ENCODE peak calls at places on chromosome 20, in five cellular contexts. One of them, this sample, is unnamed.

GRCh38 chr20:4932061-4932460 is 69.2 kb downstream of the SLC23A2 start:
- DNase-seq in endothelial cell: no peak
- DNase-seq in heart right ventricle: no peak
- DNase-seq in lung: no peak
- DNase-seq in A549: no peak
- DNase-seq in this sample: no peak

GRCh38 chr20:19789009-19789408 is 31.0 kb downstream of the RIN2 start:
- DNase-seq in endothelial cell: no peak
- DNase-seq in heart right ventricle: no peak
- DNase-seq in lung: no peak
- DNase-seq in A549: no peak
- DNase-seq in this sample: no peak

GRCh38 chr20:48065833-48066232 is 280.6 kb upstream of the SULF2 start:
- DNase-seq in endothelial cell: no peak
- DNase-seq in heart right ventricle: no peak
- DNase-seq in lung: no peak
- DNase-seq in A549: no peak
- DNase-seq in this sample: no peak

GRCh38 chr20:10448270-10449156 is 13.4 kb downstream of the SLX4IP start:
- DNase-seq in endothelial cell: no peak
- DNase-seq in heart right ventricle: no peak
- DNase-seq in lung: no peak
- DNase-seq in A549: no peak
- DNase-seq in this sample: no peak

GRCh38 chr20:17786221-17786718 is 86.5 kb downstream of the BANF2 start:
- DNase-seq in endothelial cell: no peak
- DNase-seq in heart right ventricle: no peak
- DNase-seq in lung: no peak
- DNase-seq in A549: no peak
- DNase-seq in this sample: peak

GRCh38 chr20:48826883-48827771 is 672 bp downstream of the PREX1 start:
- DNase-seq in endothelial cell: peak
- DNase-seq in heart right ventricle: no peak
- DNase-seq in lung: no peak
- DNase-seq in A549: no peak
- DNase-seq in this sample: no peak

GRCh38 chr20:41334452-41335421 is 5.9 kb upstream of the LPIN3 start:
- DNase-seq in endothelial cell: no peak
- DNase-seq in heart right ventricle: no peak
- DNase-seq in lung: no peak
- DNase-seq in A549: no peak
- DNase-seq in this sample: no peak

GRCh38 chr20:13788167-13788834 is 3.5 kb downstream of the NDUFAF5 start:
- DNase-seq in endothelial cell: peak
- DNase-seq in heart right ventricle: no peak
- DNase-seq in lung: no peak
- DNase-seq in A549: peak
- DNase-seq in this sample: no peak

GRCh38 chr20:41408986-41409385 is 42.4 kb upstream of the EMILIN3 start:
- DNase-seq in endothelial cell: no peak
- DNase-seq in heart right ventricle: no peak
- DNase-seq in lung: no peak
- DNase-seq in A549: no peak
- DNase-seq in this sample: no peak

GRCh38 chr20:16846011-16846410 is 97.9 kb downstream of the OTOR start:
- DNase-seq in endothelial cell: no peak
- DNase-seq in heart right ventricle: no peak
- DNase-seq in lung: no peak
- DNase-seq in A549: no peak
- DNase-seq in this sample: no peak

GRCh38 chr20:13277663-13278295 is 56.7 kb downstream of the ISM1 start:
- DNase-seq in endothelial cell: no peak
- DNase-seq in heart right ventricle: no peak
- DNase-seq in lung: no peak
- DNase-seq in A549: no peak
- DNase-seq in this sample: peak

GRCh38 chr20:12355185-12355584 is 437.5 kb downstream of the BTBD3 start:
- DNase-seq in endothelial cell: no peak
- DNase-seq in heart right ventricle: no peak
- DNase-seq in lung: no peak
- DNase-seq in A549: no peak
- DNase-seq in this sample: no peak

GRCh38 chr20:21513181-21513663 is 642 bp downstream of the NKX2-2 start:
- DNase-seq in endothelial cell: no peak
- DNase-seq in heart right ventricle: no peak
- DNase-seq in lung: no peak
- DNase-seq in A549: no peak
- DNase-seq in this sample: no peak

GRCh38 chr20:10250902-10251301 is 32.3 kb downstream of the SNAP25 start:
- DNase-seq in endothelial cell: no peak
- DNase-seq in heart right ventricle: no peak
- DNase-seq in lung: no peak
- DNase-seq in A549: peak
- DNase-seq in this sample: no peak

GRCh38 chr20:45339799-45340198 is 8.4 kb downstream of the SDC4 start:
- DNase-seq in endothelial cell: no peak
- DNase-seq in heart right ventricle: no peak
- DNase-seq in lung: no peak
- DNase-seq in A549: no peak
- DNase-seq in this sample: no peak

GRCh38 chr20:36817496-36817895 is 43.9 kb upstream of the DSN1 start:
- DNase-seq in endothelial cell: no peak
- DNase-seq in heart right ventricle: no peak
- DNase-seq in lung: no peak
- DNase-seq in A549: no peak
- DNase-seq in this sample: no peak

GRCh38 chr20:38270869-38271608 is 10.5 kb upstream of the KIAA1755 start:
- DNase-seq in endothelial cell: no peak
- DNase-seq in heart right ventricle: peak
- DNase-seq in lung: no peak
- DNase-seq in A549: peak
- DNase-seq in this sample: peak

GRCh38 chr20:43244647-43245046 is 54.9 kb upstream of the PTPRT start:
- DNase-seq in endothelial cell: no peak
- DNase-seq in heart right ventricle: no peak
- DNase-seq in lung: no peak
- DNase-seq in A549: no peak
- DNase-seq in this sample: no peak

GRCh38 chr20:38599410-38599882 is 2.2 kb upstream of the ARHGAP40 start:
- DNase-seq in endothelial cell: no peak
- DNase-seq in heart right ventricle: peak
- DNase-seq in lung: peak
- DNase-seq in A549: no peak
- DNase-seq in this sample: no peak

GRCh38 chr20:33301192-33301930 is 18.3 kb downstream of the BPIFB1 start:
- DNase-seq in endothelial cell: no peak
- DNase-seq in heart right ventricle: no peak
- DNase-seq in lung: no peak
- DNase-seq in A549: peak
- DNase-seq in this sample: no peak

GRCh38 chr20:60966766-60967165 is 285.3 kb upstream of the CDH4 start:
- DNase-seq in endothelial cell: no peak
- DNase-seq in heart right ventricle: no peak
- DNase-seq in lung: no peak
- DNase-seq in A549: no peak
- DNase-seq in this sample: no peak
- TF ChIP-seq CTCF in endothelial cell: no peak
- TF ChIP-seq CTCF in heart right ventricle: no peak
- TF ChIP-seq CTCF in lung: no peak
- TF ChIP-seq CTCF in A549: no peak
- TF ChIP-seq CTCF in this sample: no peak

DNA sequence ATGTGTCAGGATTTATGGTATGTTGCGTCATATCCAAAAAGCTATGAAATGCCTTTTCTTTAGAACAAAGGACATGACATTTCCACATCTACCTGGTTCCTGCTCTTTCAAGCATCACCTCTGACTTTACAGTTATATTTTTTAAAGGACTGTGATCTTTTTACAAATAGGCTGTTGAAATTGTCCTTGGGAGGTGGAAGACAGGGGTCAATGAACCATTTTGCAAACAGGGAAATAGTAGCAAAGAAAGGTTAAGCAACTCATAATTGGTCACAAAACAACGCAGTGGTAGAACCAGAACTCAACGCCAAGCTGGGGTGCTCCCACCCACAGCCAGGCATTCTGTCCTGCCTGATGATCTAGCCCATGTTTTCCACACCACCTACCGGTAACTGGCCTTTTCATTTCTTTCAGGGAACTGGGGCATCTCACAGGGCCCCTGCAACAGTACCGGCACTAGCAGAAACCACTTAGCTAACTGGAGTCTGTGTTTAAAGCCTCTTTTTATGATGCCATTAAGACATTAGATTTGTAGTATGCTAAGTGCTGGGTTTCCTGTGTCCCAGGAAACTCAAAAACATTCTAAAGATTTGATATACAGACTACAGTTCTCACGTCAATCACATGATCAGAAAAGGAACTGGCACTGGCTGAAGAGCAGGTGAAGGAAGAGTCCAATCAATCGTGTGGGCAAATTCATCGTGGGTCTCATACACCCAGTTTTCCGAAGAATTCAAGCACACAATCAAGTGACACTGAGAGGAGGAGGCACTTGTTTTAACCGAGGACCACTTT is 13.9 kb downstream of the ZNF217 start:
- DNase-seq in endothelial cell: no peak
- DNase-seq in heart right ventricle: no peak
- DNase-seq in lung: no peak
- DNase-seq in A549: no peak
- DNase-seq in this sample: no peak
- TF ChIP-seq CTCF in endothelial cell: no peak
- TF ChIP-seq CTCF in heart right ventricle: no peak
- TF ChIP-seq CTCF in lung: no peak
- TF ChIP-seq CTCF in A549: no peak
- TF ChIP-seq CTCF in this sample: peak

DNA sequence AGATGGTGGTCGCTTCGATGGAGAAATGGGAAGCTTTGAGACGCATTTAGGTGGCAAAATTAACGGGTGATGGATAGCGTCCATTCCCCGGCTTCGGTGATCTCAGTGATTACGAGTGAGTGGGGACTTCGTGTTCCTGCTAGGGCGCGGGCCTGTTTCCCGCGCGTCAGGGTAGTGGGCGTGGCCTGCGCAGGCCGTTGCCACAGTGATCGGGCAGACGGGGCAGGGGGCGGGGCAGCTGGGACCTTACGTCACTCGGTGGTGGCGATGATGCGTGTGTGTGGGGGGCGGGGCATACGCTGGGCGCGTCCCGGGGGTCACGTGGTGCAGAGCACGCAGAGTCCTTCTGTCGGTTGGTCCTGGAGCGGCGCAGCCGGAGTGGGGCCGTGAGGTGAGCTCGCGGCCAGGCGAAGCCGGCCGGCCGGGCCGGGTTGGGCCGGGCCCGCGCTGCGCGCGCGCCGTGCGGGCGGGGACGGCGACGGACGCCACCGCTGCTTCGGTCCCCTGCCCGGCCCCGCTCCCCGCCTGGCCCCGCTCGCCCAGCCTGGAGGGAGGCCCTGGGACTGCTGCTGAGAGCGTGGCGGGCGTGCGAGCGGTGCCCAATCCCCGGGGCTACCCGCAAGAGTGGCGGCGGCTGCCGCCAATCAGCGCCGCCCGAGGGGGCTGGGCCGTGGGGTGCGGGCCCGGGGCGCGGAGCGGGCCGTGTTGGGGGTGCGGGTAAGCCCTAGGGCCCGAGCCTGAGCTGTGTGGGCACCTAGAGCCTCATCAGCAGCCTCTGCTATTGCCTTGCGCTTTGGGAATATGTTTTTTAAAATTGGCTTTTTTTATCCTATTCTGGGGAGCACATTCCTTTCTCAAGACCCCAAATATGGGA is at the start of gene PHF20:
- DNase-seq in endothelial cell: peak
- DNase-seq in heart right ventricle: peak
- DNase-seq in lung: peak
- DNase-seq in A549: peak
- DNase-seq in this sample: peak
- TF ChIP-seq CTCF in endothelial cell: no peak
- TF ChIP-seq CTCF in heart right ventricle: no peak
- TF ChIP-seq CTCF in lung: no peak
- TF ChIP-seq CTCF in A549: no peak
- TF ChIP-seq CTCF in this sample: no peak

DNA sequence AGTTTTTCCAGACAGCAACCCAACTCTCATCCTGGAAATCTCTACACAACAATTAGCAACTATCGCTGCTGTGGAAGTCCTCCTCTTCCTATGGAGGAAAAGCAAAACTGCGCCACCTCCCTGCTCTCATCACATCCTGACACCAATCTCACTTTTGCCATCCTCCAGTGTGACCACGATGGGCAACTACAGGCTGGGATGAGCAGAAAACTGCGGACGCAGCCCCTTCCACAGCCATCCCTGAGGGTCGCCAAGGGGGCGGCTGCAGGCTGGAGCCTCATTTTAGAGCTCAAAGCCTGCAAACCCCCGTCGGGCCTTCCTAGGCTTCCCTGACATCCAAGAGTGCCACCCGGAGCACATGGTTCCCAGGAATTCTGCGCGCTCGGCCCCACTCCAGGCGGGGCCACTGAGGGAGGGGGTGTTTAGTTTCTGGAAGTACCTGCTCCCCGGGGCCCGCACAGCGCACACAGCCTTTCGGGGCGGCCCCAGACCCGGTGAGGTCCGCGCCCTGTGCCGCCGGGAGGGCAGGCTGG is 1.2 kb downstream of the TCFL5 start:
- DNase-seq in endothelial cell: no peak
- DNase-seq in heart right ventricle: no peak
- DNase-seq in lung: no peak
- DNase-seq in A549: no peak
- DNase-seq in this sample: no peak
- TF ChIP-seq CTCF in endothelial cell: no peak
- TF ChIP-seq CTCF in heart right ventricle: no peak
- TF ChIP-seq CTCF in lung: no peak
- TF ChIP-seq CTCF in A549: no peak
- TF ChIP-seq CTCF in this sample: peak

GRCh38 chr20:2022163-2022562 is 28.3 kb upstream of the PDYN start:
- DNase-seq in endothelial cell: no peak
- DNase-seq in heart right ventricle: no peak
- DNase-seq in lung: no peak
- DNase-seq in A549: no peak
- DNase-seq in this sample: no peak

GRCh38 chr20:2026514-2026913 is 32.7 kb upstream of the PDYN start:
- DNase-seq in endothelial cell: no peak
- DNase-seq in heart right ventricle: no peak
- DNase-seq in lung: no peak
- DNase-seq in A549: no peak
- DNase-seq in this sample: no peak

GRCh38 chr20:2026004-2026403 is 32.1 kb upstream of the PDYN start:
- DNase-seq in endothelial cell: no peak
- DNase-seq in heart right ventricle: no peak
- DNase-seq in lung: no peak
- DNase-seq in A549: no peak
- DNase-seq in this sample: no peak

DNA sequence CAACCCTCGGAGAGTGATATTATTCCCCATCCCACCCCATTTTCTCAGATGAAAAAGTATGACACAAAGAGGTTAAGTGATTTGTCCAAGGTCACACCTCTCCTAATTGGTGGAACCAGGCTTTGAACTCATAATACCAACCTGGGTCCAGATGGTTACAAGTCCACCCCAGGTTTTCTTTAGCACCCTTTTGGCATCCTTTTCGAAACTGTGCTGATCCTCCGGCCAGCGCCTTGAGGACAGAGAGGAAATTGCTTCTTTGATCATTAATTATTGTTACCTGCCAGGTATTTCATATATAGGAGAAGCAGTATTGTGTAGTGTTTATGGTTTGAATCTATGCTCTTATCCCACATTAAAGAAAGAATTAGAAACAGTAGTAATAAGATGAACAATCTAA is 29.3 kb upstream of the PDYN start:
- DNase-seq in endothelial cell: no peak
- DNase-seq in heart right ventricle: no peak
- DNase-seq in lung: no peak
- DNase-seq in A549: no peak
- DNase-seq in this sample: no peak
- TF ChIP-seq CTCF in endothelial cell: no peak
- TF ChIP-seq CTCF in heart right ventricle: no peak
- TF ChIP-seq CTCF in lung: no peak
- TF ChIP-seq CTCF in A549: no peak
- TF ChIP-seq CTCF in this sample: no peak

This sample was measured in AG09319.